ENCODE peak calls at places on chromosome 13, in four cellular contexts. P is K562, W is A549, V is HepG2. J is an unnamed sample.

GRCh38 chr13:79585033-79585432 is 104.1 kb downstream of the NDFIP2 start:
- DNase-seq in P (no peak), W (no peak), V (no peak), J (no peak)

GRCh38 chr13:44406617-44407016 is 33.0 kb downstream of the SERP2 start:
- DNase-seq in P (no peak), W (no peak), V (no peak), J (no peak)

GRCh38 chr13:66405908-66406802 is 824.0 kb downstream of the PCDH9 start:
- DNase-seq in P (no peak), W (no peak), V (no peak), J (peak; percentile 65)

GRCh38 chr13:61255035-61255796 is 160.4 kb downstream of the PCDH20 start:
- DNase-seq in P (no peak), W (peak; percentile 3), V (peak; percentile 3), J (no peak)

GRCh38 chr13:112606125-112607001 is 18.4 kb upstream of the TUBGCP3 start:
- DNase-seq in P (peak; percentile 92), W (peak; percentile 76), V (peak; percentile 65), J (peak; percentile 78)

GRCh38 chr13:101025519-101025918 is 350.9 kb upstream of the TMTC4 start:
- DNase-seq in P (no peak), W (no peak), V (no peak), J (no peak)

GRCh38 chr13:25118371-25118770 is 22.4 kb downstream of the PABPC3 start:
- DNase-seq in P (no peak), W (no peak), V (no peak), J (no peak)

GRCh38 chr13:60617863-60618733 is 221.1 kb downstream of the TDRD3 start:
- DNase-seq in P (no peak), W (peak; percentile 10), V (peak; percentile 32), J (peak; percentile 36)

GRCh38 chr13:93915269-93915809 is 564.1 kb downstream of the DCT start:
- DNase-seq in P (no peak), W (no peak), V (no peak), J (peak; percentile 75)

GRCh38 chr13:67238277-67238859 is 8.2 kb upstream of the PCDH9 start:
- DNase-seq in P (peak; percentile 11), W (no peak), V (peak; percentile 16), J (peak; percentile 36)

GRCh38 chr13:51997641-51998330 is 13.5 kb downstream of the ATP7B start:
- DNase-seq in P (no peak), W (no peak), V (peak; percentile 90), J (no peak)

GRCh38 chr13:59673301-59673700 is 490.4 kb downstream of the DIAPH3 start:
- DNase-seq in P (no peak), W (no peak), V (no peak), J (peak; percentile 28)

DNA sequence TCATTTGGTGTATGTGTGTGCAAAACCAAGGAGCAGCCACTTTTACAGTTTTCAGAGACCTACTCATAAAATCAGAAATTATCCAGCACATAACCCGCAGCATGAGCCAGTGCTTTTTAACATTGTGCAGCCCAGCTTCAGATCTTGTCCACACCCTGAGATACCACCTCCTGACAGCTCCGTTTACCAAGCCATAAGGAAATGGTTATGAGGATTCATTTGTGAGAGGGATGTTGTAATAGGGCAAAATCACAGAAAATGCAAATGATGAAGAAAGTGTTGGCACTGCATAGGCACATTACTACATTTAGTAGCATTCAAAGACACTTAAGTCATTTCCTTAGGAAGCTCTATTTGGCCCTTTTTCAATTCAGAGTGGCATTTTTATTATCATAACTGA is 277.4 kb downstream of the DNAJC15 start:
- DNase-seq in P (no peak), W (no peak), V (no peak), J (peak; percentile 27)
- TF ChIP-seq BHLHE40 in P (no peak), W (no peak), V (no peak), J (no peak)

DNA sequence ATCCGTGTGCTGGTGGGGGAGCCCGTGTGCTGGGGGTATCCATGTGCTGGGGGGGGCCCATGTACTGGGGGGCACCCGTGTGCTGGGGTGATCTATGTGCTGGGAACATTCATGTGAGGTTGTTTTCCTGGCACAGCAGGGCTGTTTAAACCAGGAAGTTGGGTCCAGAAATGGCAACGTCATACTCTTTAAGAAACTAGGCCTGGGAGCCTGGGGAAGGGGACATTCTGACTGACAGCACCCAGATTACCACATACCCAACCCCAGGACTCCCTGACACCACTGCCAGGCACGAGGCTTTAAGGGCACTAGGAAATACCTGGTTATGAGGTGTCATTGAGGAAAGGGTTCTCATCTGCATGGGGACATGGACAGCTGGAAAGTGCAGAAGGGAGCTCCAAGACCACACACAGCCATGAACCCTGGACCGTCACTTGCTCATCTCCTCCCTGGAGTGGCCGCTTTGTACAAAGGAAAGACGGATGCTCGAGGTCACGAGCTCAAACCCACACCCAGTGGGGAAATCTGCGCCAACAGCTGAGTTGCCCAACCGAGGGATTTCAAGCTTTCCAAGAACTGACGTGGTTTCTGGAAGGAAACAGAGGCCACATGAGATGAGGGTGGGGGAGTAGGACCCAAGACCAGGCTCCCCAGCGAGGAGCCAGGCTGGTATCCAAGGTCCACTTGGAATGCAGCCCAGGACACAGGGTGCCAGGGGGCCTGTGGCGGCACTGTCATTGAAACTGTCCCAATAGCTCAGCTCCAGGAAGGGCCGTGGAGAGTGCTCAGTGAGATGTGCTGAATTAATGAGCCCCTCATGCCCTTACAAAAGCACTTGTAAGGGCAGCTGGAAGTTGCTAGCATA is 40.9 kb downstream of the RAB20 start:
- DNase-seq in P (no peak), W (peak; percentile 20), V (no peak), J (peak; percentile 53)
- TF ChIP-seq SMC3 in P (no peak), W (no peak), V (no peak), J (no peak)

GRCh38 chr13:111216166-111216960 is 101.3 kb downstream of the ARHGEF7 start:
- DNase-seq in P (peak; percentile 14), W (peak; percentile 20), V (peak; percentile 29), J (peak; percentile 27)
- TF ChIP-seq MAFK in P (no peak), W (no peak), V (no peak), J (no peak)

GRCh38 chr13:114282143-114282685 is 813 bp downstream of the UPF3A start:
- DNase-seq in P (peak; percentile 62), W (peak; percentile 71), V (peak; percentile 30), J (peak; percentile 65)
- TF ChIP-seq BHLHE40 in P (no peak), W (no peak), V (no peak), J (no peak)

GRCh38 chr13:36858285-36858684 is 39.3 kb downstream of the RFXAP start:
- DNase-seq in P (peak; percentile 9), W (peak; percentile 53), V (peak; percentile 69), J (peak; percentile 65)
- TF ChIP-seq SMC3 in P (no peak), W (peak; percentile 49), V (peak; percentile 92), J (peak; percentile 75)

GRCh38 chr13:47672245-47672975 is 328.7 kb downstream of the SUCLA2 start:
- DNase-seq in P (no peak), W (no peak), V (no peak), J (no peak)

GRCh38 chr13:47678201-47678963 is 322.7 kb downstream of the SUCLA2 start:
- DNase-seq in P (no peak), W (no peak), V (no peak), J (no peak)

GRCh38 chr13:47675871-47676270 is 325.2 kb downstream of the SUCLA2 start:
- DNase-seq in P (no peak), W (no peak), V (no peak), J (no peak)

GRCh38 chr13:47671762-47672161 is 329.3 kb downstream of the SUCLA2 start:
- DNase-seq in P (no peak), W (no peak), V (no peak), J (no peak)

GRCh38 chr13:47672982-47673670 is 327.9 kb downstream of the SUCLA2 start:
- DNase-seq in P (no peak), W (no peak), V (no peak), J (peak; percentile 93)
- TF ChIP-seq MAFK in P (no peak), W (no peak), V (no peak), J (no peak)

DNA sequence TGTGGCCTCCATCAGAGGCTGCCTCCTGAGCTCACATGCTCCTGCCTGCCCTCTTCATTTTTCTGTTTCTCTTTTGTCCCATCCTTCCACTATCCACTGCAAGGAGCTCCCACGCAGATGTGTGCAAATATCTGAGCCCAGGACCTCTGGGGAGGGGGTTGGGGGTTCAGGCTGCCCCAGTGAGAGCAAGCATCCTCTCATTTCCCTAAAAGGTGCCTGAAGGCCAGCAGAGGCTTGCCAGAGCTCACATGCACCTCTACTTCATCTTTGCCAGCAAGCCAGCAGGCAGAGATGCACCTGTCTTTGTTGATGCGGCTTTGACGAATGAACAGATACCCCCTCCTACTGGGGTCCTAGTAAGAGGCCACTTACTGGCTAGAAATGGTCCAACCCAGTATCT is 128.8 kb downstream of the FGF9 start:
- DNase-seq in P (no peak), W (no peak), V (no peak), J (no peak)
- TF ChIP-seq BHLHE40 in P (no peak), W (no peak), V (no peak), J (no peak)

DNA sequence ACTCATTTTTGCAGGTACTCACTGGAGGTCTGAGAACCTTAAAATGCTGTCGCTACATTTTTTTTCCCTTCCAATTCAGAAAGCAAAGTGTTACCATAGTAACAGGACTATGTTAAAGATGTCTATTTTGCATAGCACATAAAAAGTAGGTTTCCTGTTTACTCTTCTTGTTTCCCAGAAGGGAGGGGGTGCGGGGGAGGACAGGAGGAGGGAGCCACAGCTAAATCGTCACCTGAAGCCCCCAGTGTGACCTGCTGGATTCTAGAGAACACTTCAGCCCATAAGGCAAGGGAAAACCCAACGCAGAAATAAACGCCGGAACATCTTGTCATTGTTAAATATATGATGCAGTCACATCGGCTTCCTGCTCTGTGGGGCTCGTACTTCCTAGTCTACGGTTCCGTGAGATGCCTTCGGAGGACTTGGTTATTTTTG is 44.6 kb downstream of the EFNB2 start:
- DNase-seq in P (no peak), W (no peak), V (no peak), J (no peak)
- TF ChIP-seq SMC3 in P (no peak), W (no peak), V (no peak), J (no peak)

GRCh38 chr13:110797230-110797877 is 83.9 kb downstream of the ING1 start:
- DNase-seq in P (no peak), W (no peak), V (no peak), J (no peak)
- TF ChIP-seq MAFK in P (no peak), W (no peak), V (no peak), J (no peak)